ENCODE peak calls at places on chromosomes 7 and 10, in four cellular contexts. T is adrenal gland, E is Panc1, W is OCI-LY7. M is an unnamed sample.

GRCh38 chr7:134943785-134944400 is 42.4 kb upstream of the AGBL3 start:
- DNase-seq in T (no peak), E (peak), W (peak), M (peak)

GRCh38 chr7:32496052-32496813 is 944 bp downstream of the AVL9 start:
- DNase-seq in E (no peak), W (no peak), T (no peak), M (no peak)

GRCh38 chr7:150737265-150738055 is at the start of gene GIMAP5:
- DNase-seq in W (no peak), E (no peak), T (no peak), M (no peak)

GRCh38 chr10:117138838-117139580 is 939 bp upstream of the VAX1 start:
- DNase-seq in W (no peak), T (no peak), E (no peak), M (no peak)

GRCh38 chr10:124625831-124626238 is 118.3 kb downstream of the FAM53B start:
- DNase-seq in W (no peak), E (no peak), T (no peak), M (no peak)

GRCh38 chr7:27551803-27552202 is 110.9 kb downstream of the HIBADH start:
- DNase-seq in W (no peak), T (no peak), E (no peak), M (no peak)

GRCh38 chr7:124879771-124880170 is 49.9 kb downstream of the POT1 start:
- DNase-seq in W (no peak), E (no peak), T (no peak), M (no peak)

GRCh38 chr7:117094457-117094856 is 141.2 kb downstream of the ST7 start:
- DNase-seq in E (no peak), T (no peak), W (no peak), M (no peak)

GRCh38 chr10:131354380-131354779 is 42.9 kb upstream of the TCERG1L start:
- DNase-seq in W (no peak), T (no peak), E (no peak), M (no peak)

GRCh38 chr10:110379831-110380230 is 75.1 kb upstream of the SMNDC1 start:
- DNase-seq in T (no peak), W (no peak), E (no peak), M (no peak)

GRCh38 chr10:61108880-61109279 is 164.9 kb upstream of the RHOBTB1 start:
- DNase-seq in E (no peak), T (no peak), W (no peak), M (no peak)

GRCh38 chr10:102801496-102801895 is 35.7 kb downstream of the CYP17A1 start:
- DNase-seq in T (no peak), E (no peak), W (no peak), M (no peak)

GRCh38 chr10:10092581-10092980 is 925.1 kb upstream of the CELF2 start:
- DNase-seq in T (no peak), E (no peak), W (no peak), M (no peak)

GRCh38 chr10:15571570-15571969 is 148.2 kb downstream of the ITGA8 start:
- DNase-seq in T (peak), W (no peak), E (no peak), M (no peak)

DNA sequence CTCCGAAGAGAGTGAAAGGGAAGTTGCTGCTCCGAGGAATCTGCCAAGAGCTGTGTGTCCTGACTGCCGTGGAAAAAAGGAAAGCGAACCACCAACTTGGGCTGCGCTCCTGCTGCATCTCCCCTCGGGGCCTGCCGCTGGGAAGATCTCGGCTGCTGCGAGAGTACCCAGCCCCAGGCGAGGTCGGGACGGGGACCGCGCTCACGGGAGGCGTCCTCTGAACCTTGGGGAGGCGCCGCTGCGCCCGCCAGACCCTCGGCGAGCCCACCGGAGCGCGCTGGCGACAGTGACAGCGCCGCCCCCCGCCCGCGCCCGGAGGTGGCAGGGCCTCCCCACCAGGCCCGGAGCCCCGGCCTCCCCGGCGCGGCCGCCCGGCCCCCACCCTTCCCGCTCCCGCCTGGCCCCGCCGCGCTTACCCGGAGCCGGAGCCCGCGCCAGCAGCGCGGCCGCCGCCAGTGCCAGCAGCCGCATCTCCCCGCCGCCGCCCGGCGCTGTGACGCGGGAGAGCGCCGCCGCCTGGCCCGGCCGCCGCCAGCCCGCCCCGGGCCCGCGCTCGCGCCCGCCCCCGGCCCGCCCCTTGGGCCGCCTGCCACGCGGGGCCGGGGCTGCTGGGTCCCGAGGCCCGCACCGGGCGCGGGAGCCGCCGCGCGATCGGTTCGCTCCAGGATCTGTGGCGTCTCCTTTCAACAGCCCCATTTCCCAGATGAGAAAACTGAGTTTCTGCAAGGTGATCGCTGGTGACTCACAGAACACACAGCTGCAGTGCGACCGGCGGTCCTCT is at the start of gene VSTM4:
- DNase-seq in E (no peak), T (peak), W (no peak), M (peak)
- TF ChIP-seq CTCF in E (no peak), T (no peak), W (no peak), M (no peak)

DNA sequence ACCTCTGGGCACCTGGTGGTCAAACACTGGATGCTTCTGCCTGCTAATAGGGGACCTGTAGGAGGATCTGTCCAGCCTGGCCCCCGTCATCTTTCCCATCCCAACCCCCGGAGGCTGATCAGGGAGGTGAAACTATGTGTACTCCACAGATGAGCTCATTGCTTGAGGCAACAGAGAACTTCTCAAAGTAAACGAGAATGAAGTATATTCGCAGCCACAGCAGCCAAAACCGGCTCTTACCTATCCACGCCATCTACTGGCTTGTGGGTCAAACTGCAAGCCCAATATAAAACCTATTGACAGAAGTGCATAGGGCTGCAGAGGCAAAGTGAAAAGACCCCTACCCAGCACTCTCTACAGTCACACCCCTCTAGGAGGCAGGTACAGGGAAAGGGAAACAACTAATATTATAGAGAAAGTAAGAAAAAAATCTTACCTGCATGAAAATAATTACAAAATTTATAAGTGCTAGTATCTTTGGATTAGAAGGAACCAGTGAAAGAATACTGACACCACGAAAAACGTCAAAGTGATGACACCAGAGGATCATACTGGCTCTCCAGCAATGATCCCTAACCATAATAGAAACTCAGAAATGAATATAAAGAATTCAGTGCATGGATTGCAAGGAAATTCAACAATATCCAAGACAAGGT is 973.5 kb downstream of the ANKRD7 start:
- DNase-seq in E (peak), T (peak), W (peak), M (peak)
- TF ChIP-seq CTCF in E (peak), T (peak), W (peak), M (peak)

DNA sequence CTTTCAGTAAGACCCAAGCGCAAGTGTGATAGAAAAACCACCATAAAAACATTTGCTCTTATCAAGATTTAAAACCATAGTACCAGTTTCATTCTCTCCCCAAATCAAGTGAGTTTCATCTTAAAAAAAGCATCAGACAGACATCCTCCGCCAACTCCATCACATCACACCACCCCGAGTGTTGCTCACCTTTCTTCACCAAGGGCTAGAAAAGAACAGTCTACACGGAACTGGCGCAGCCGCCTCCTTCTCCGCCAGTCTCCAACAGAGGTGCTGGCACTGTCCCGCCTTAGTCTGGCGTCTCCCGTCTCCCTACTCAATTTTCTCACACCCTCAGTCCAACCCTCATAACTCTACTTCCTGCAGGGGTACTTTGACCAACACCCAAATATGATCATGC is 46.9 kb upstream of the WIPI2 start:
- DNase-seq in W (no peak), E (no peak), T (no peak), M (no peak)
- TF ChIP-seq CTCF in W (no peak), E (no peak), T (no peak), M (no peak)

GRCh38 chr7:50599385-50599784 is 34.2 kb upstream of the DDC start:
- DNase-seq in W (no peak), T (no peak), E (no peak), M (no peak)
- TF ChIP-seq CTCF in W (no peak), T (no peak), E (no peak), M (no peak)

DNA sequence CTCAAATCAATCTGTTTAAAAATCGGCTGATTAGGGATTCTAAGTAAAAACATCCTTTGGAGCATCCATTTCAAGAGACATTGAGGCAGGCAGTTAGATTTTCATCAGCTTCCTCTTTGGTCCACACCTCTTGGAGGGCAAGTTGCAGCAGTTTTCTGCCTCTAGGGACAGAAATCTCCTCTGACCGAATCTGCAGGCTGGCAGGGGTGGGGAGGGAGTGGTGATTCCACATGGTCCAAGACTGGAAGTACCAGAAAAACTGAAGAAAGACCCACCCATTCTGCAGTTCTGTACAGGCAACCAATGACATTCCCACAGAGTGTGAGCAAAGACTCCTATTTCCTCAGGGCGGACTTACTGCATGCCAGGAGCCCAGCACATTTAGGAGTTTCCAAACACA is 29.0 kb downstream of the FGFBP3 start:
- DNase-seq in W (no peak), E (no peak), T (no peak), M (no peak)
- TF ChIP-seq CTCF in W (no peak), E (no peak), T (no peak), M (no peak)

GRCh38 chr7:158407581-158408331 is 179.9 kb downstream of the PTPRN2 start:
- DNase-seq in T (no peak), E (peak), W (peak), M (no peak)
- TF ChIP-seq CTCF in T (no peak), E (peak), W (peak), M (peak)

GRCh38 chr7:78587443-78588044 is 789.0 kb downstream of the PHTF2 start:
- DNase-seq in T (no peak), W (peak), E (peak), M (no peak)
- TF ChIP-seq CTCF in T (no peak), W (peak), E (peak), M (peak)

GRCh38 chr7:157668221-157668883 is 331.5 kb downstream of the DNAJB6 start:
- DNase-seq in W (peak), T (no peak), E (no peak), M (no peak)

GRCh38 chr7:157667731-157668130 is 330.9 kb downstream of the DNAJB6 start:
- DNase-seq in T (no peak), W (no peak), E (no peak), M (no peak)

GRCh38 chr7:157668884-157669767 is 332.3 kb downstream of the DNAJB6 start:
- DNase-seq in W (peak), T (no peak), E (no peak), M (no peak)

GRCh38 chr7:157666530-157667040 is 329.8 kb downstream of the DNAJB6 start:
- DNase-seq in E (no peak), W (no peak), T (no peak), M (no peak)

DNA sequence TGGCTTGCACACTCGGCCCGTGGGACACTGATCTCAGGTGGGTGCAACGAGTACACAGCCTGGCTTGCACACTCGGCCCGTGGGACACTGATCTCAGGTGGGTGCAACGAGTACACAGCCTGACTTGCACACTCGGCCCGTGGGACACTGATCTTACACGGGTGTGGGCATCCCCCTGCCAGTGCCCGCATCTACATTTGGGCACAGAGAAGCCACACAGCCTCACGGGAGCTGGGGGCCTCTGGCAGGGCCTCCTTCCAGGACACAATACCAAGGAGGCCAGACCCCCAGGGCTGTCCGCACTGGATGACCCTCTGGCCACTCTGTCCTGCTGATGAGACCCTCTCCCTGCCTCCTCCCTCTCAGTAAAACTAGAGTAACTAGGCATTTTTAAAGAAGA is 330.5 kb downstream of the DNAJB6 start:
- DNase-seq in E (no peak), W (no peak), T (no peak), M (no peak)
- TF ChIP-seq CTCF in E (no peak), W (no peak), T (no peak), M (no peak)

GRCh38 chr10:86335257-86335656 is 31.3 kb downstream of the GRID1 start:
- DNase-seq in T (no peak), W (no peak), E (no peak), M (no peak)

GRCh38 chr10:86335831-86336230 is 30.8 kb downstream of the GRID1 start:
- DNase-seq in E (no peak), T (no peak), W (no peak), M (no peak)

GRCh38 chr10:86336341-86336740 is 30.3 kb downstream of the GRID1 start:
- DNase-seq in T (no peak), W (no peak), E (no peak), M (no peak)

GRCh38 chr10:86333813-86334514 is 32.6 kb downstream of the GRID1 start:
- DNase-seq in E (no peak), W (no peak), T (no peak), M (no peak)

GRCh38 chr10:86334515-86335085 is 32.0 kb downstream of the GRID1 start:
- DNase-seq in T (no peak), W (no peak), E (no peak), M (no peak)
- TF ChIP-seq CTCF in T (no peak), W (peak), E (no peak), M (no peak)